ENCODE peak calls at places on chromosome 1, in nine cellular contexts. U, O, Q, R, S, T, X, K and Y are unnamed samples.

GRCh38 chr1:203271018-203271743 is 34.1 kb upstream of the BTG2 start:
- DNase-seq in U (no peak), O (peak; percentile 65), Q (peak; percentile 83), R (no peak), S (no peak), T (peak; percentile 76), X (no peak), K (no peak), Y (peak; percentile 78)

GRCh38 chr1:6724517-6725141 is 23.0 kb upstream of the DNAJC11 start:
- DNase-seq in U (no peak), O (peak; percentile 95), Q (no peak), R (no peak), S (no peak), T (peak; percentile 90), X (no peak), K (no peak), Y (no peak)

GRCh38 chr1:2229032-2229920 is 1.2 kb downstream of the SKI start:
- DNase-seq in U (peak; percentile 36), O (peak; percentile 71), Q (peak; percentile 69), R (no peak), S (peak; percentile 7), T (peak; percentile 70), X (no peak), K (peak; percentile 50), Y (peak; percentile 85)

GRCh38 chr1:187654635-187655034 is 825.9 kb downstream of the PLA2G4A start:
- DNase-seq in U (no peak), O (no peak), Q (no peak), R (no peak), S (no peak), T (no peak), X (no peak), K (no peak), Y (no peak)

GRCh38 chr1:204011426-204011825 is 61.5 kb upstream of the SOX13 start:
- DNase-seq in U (no peak), O (no peak), Q (no peak), R (no peak), S (no peak), T (no peak), X (no peak), K (no peak), Y (no peak)

GRCh38 chr1:114509596-114510234 is 1.3 kb downstream of the TRIM33 start:
- DNase-seq in U (no peak), O (peak; percentile 10), Q (no peak), R (no peak), S (peak; percentile 12), T (peak; percentile 5), X (no peak), K (no peak), Y (no peak)

GRCh38 chr1:179545316-179545715 is 30.4 kb downstream of the NPHS2 start:
- DNase-seq in U (no peak), O (no peak), Q (no peak), R (no peak), S (no peak), T (no peak), X (no peak), K (no peak), Y (no peak)

GRCh38 chr1:28045777-28046176 is 42.6 kb downstream of the EYA3 start:
- DNase-seq in U (no peak), O (no peak), Q (no peak), R (no peak), S (no peak), T (no peak), X (no peak), K (no peak), Y (no peak)

GRCh38 chr1:39635205-39635870 is 4.1 kb downstream of the HEYL start:
- DNase-seq in U (no peak), O (no peak), Q (no peak), R (no peak), S (no peak), T (peak; percentile 32), X (no peak), K (no peak), Y (no peak)

GRCh38 chr1:14822996-14823395 is 224.5 kb downstream of the KAZN start:
- DNase-seq in U (no peak), O (no peak), Q (no peak), R (no peak), S (no peak), T (no peak), X (no peak), K (no peak), Y (no peak)

GRCh38 chr1:233025156-233025555 is 74.7 kb downstream of the NTPCR start:
- DNase-seq in U (no peak), O (peak; percentile 46), Q (peak; percentile 78), R (peak; percentile 21), S (peak; percentile 35), T (peak; percentile 90), X (peak; percentile 37), K (no peak), Y (peak; percentile 63)